ENCODE peak calls at places on chromosomes 13 and 19, in six cellular contexts. B is neuronal stem cell, M is IMR-90, E is H1, K is mesenchymal stem cell, A is trophoblast cell. Q is an unnamed sample.

GRCh38 chr13:106117035-106117434 is 418.4 kb downstream of the EFNB2 start:
- DNase-seq in A (no peak), M (peak; percentile 77), K (no peak), B (no peak), E (no peak), Q (no peak)

GRCh38 chr13:113856716-113857065 is 7.2 kb downstream of the GAS6 start:
- DNase-seq in E (peak; percentile 32), B (no peak), A (no peak), K (peak; percentile 76), M (peak; percentile 78), Q (no peak)

GRCh38 chr19:29596080-29596479 is 10.0 kb upstream of the POP4 start:
- DNase-seq in K (no peak), B (no peak), M (no peak), A (no peak), E (no peak), Q (peak; percentile 10)

GRCh38 chr13:113157929-113158747 is at the start of gene PROZ:
- DNase-seq in B (no peak), K (no peak), M (no peak), E (no peak), A (no peak), Q (no peak)

GRCh38 chr19:2231621-2232221 is 4.4 kb downstream of the PLEKHJ1 start:
- DNase-seq in A (no peak), K (no peak), B (no peak), M (no peak), E (no peak), Q (peak; percentile 36)

GRCh38 chr13:111281751-111282311 is 38.6 kb upstream of the TEX29 start:
- DNase-seq in K (peak; percentile 28), B (no peak), E (no peak), M (peak; percentile 85), A (no peak), Q (no peak)

GRCh38 chr13:42525035-42525504 is 48.9 kb upstream of the TNFSF11 start:
- DNase-seq in M (no peak), A (no peak), E (no peak), K (peak; percentile 95), B (no peak), Q (no peak)

GRCh38 chr19:46766569-46767317 is 20.5 kb upstream of the STRN4 start:
- DNase-seq in E (peak; percentile 84), K (no peak), B (no peak), A (no peak), M (no peak), Q (peak; percentile 72)

GRCh38 chr19:30388819-30389218 is 16.6 kb downstream of the ZNF536 start:
- DNase-seq in A (no peak), E (peak; percentile 23), B (no peak), M (no peak), K (no peak), Q (no peak)

GRCh38 chr19:3061214-3062161 is 807 bp downstream of the TLE5 start:
- DNase-seq in B (no peak), M (peak; percentile 17), E (no peak), A (no peak), K (no peak), Q (no peak)

GRCh38 chr19:50480281-50481111 is 3.8 kb upstream of the GARIN5A start:
- DNase-seq in A (no peak), B (no peak), M (no peak), K (no peak), E (no peak), Q (no peak)

GRCh38 chr13:98187155-98187726 is 10.2 kb upstream of the RNF113B start:
- DNase-seq in B (no peak), M (no peak), A (no peak), E (no peak), K (no peak), Q (no peak)

GRCh38 chr19:18520848-18521691 is 800 bp downstream of the ELL start:
- DNase-seq in K (peak; percentile 46), B (peak; percentile 26), M (no peak), A (no peak), E (peak; percentile 59), Q (peak; percentile 33)

GRCh38 chr13:46662690-46663089 is 109.7 kb downstream of the LRCH1 start:
- DNase-seq in E (no peak), A (no peak), M (no peak), B (no peak), K (no peak), Q (no peak)

GRCh38 chr19:51440846-51441409 is 17.3 kb downstream of the SIGLEC8 start:
- DNase-seq in M (no peak), E (no peak), A (no peak), K (no peak), B (no peak), Q (no peak)

GRCh38 chr19:47190167-47190727 is 40.8 kb downstream of the BBC3 start:
- DNase-seq in E (no peak), B (no peak), K (peak; percentile 82), A (no peak), M (peak; percentile 71), Q (no peak)

GRCh38 chr19:43306097-43306496 is 36.8 kb upstream of the PSG9 start:
- DNase-seq in M (no peak), B (no peak), E (no peak), A (peak; percentile 6), K (no peak), Q (no peak)

GRCh38 chr13:48126944-48127814 is 32.3 kb upstream of the MED4 start:
- DNase-seq in M (peak; percentile 60), K (peak; percentile 72), E (no peak), B (peak; percentile 54), A (peak; percentile 17), Q (peak; percentile 93)

GRCh38 chr13:111616203-111616602 is 295.8 kb downstream of the TEX29 start:
- DNase-seq in B (no peak), E (no peak), K (no peak), A (no peak), M (no peak), Q (no peak)

GRCh38 chr13:44267966-44268365 is 105.7 kb upstream of the SERP2 start:
- DNase-seq in A (no peak), E (no peak), M (peak; percentile 80), B (no peak), K (no peak), Q (no peak)

GRCh38 chr13:48316826-48317510 is 13.4 kb downstream of the RB1 start:
- DNase-seq in A (no peak), M (no peak), E (no peak), B (no peak), K (no peak), Q (no peak)

GRCh38 chr13:55632402-55632801 is 1508.3 kb upstream of the PRR20A start:
- DNase-seq in M (no peak), B (no peak), E (no peak), A (no peak), K (no peak), Q (no peak)

GRCh38 chr19:48121909-48122371 is 11.3 kb upstream of the PLA2G4C start:
- DNase-seq in E (no peak), M (no peak), B (no peak), A (no peak), K (no peak), Q (no peak)

GRCh38 chr13:111912453-111912866 is 154.5 kb upstream of the SOX1 start:
- DNase-seq in M (no peak), E (peak; percentile 16), A (no peak), B (no peak), K (no peak), Q (no peak)

GRCh38 chr13:52995946-52996345 is 32.7 kb upstream of the OLFM4 start:
- DNase-seq in M (no peak), B (no peak), K (no peak), E (no peak), A (no peak), Q (no peak)

GRCh38 chr19:38035515-38036495 is 128.8 kb downstream of the SIPA1L3 start:
- DNase-seq in E (no peak), A (no peak), K (peak; percentile 47), B (no peak), M (peak; percentile 58), Q (no peak)

GRCh38 chr19:46480409-46480808 is 9.0 kb upstream of the PNMA8A start:
- DNase-seq in B (no peak), M (peak; percentile 82), A (no peak), K (peak; percentile 89), E (no peak), Q (no peak)

GRCh38 chr19:8355631-8356402 is 8.1 kb upstream of the ANGPTL4 start:
- DNase-seq in E (no peak), B (no peak), A (peak; percentile 70), M (peak; percentile 98), K (peak; percentile 100), Q (no peak)
- H3K4me3 ChIP-seq in E (no peak overlapping the region), B (no peak overlapping the region), A (no peak overlapping the region), M (no peak overlapping the region), K (no peak overlapping the region), Q (no peak overlapping the region)

GRCh38 chr19:6522712-6523111 is 8.1 kb upstream of the TNFSF9 start:
- DNase-seq in K (no peak), B (no peak), E (no peak), M (no peak), A (no peak), Q (no peak)
- H4K8ac ChIP-seq in K (no peak overlapping the region), B (no peak overlapping the region), E (no peak overlapping the region), M (no peak overlapping the region), A (no peak overlapping the region), Q (no peak overlapping the region)

GRCh38 chr19:15836595-15837398 is 21.3 kb upstream of the OR10H1 start:
- DNase-seq in M (peak; percentile 88), K (no peak), A (peak; percentile 95), E (no peak), B (peak; percentile 87), Q (peak; percentile 94)
- H3K4me3 ChIP-seq in M (peak overlapping the region; percentile 82), K (peak overlapping the region; percentile 37), A (peak overlapping the region; percentile 65), E (no peak overlapping the region), B (no peak overlapping the region), Q (peak overlapping the region; percentile 48)

GRCh38 chr19:36210497-36210896 is 4.0 kb downstream of the ZNF565 start:
- DNase-seq in B (no peak), E (no peak), A (peak; percentile 57), M (peak; percentile 10), K (no peak), Q (no peak)

GRCh38 chr19:36212895-36213294 is 1.6 kb downstream of the ZNF565 start:
- DNase-seq in B (no peak), E (no peak), M (no peak), A (no peak), K (no peak), Q (no peak)

GRCh38 chr19:36213793-36214387 is 575 bp downstream of the ZNF565 start:
- DNase-seq in B (peak; percentile 1), E (no peak), M (peak; percentile 45), K (no peak), A (no peak), Q (no peak)

GRCh38 chr19:36214388-36215275 is at the start of the genes ZNF146 and ZNF565:
- DNase-seq in M (peak; percentile 98), K (peak; percentile 99), B (peak; percentile 98), A (peak; percentile 99), E (peak; percentile 95), Q (peak; percentile 100)

DNA sequence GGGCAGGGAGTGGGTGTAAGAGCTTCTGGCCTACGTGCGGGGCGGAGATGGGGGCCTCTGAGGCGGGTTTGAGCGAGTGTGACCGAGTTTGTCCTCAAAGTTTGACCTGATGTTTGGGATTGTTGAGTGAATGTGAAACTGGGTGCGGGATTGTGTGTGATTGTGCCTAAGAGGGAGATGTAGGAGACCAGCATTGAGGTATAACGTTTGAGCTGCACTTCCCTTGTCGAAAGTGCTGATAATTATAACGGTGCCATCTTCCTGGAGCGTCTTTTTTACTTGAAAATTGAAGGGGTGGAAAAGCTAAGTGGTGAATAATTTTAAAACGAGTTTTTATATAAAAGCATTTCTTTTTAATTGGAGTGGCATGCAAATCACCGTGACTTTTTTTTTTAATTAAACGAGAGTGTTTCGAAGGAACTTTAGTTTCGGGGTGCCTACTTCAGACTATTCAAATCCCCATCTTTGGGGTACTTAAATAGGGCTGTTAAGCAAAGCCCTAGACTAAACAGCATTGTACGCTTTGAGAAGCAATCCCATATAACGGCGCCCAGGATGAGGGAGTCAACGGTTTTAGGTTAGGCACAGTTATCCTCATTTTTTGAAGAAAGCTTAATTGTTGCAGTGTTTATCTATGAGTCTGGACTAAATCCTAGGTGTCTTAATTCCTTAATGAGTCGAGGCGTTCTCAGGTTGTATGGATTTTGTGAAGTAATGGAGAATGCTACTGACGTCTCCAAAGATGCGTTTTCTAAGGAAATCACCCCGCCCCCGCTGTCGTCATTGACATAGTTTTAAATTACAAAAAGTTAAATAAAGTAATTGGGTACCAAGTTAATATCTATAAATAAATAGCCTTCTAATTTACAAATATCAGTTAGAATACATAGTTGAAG is 618 bp downstream of the ZNF146 start:
- DNase-seq in M (peak; percentile 62), A (no peak), K (peak; percentile 70), E (no peak), B (peak; percentile 5), Q (peak; percentile 23)
- H4K8ac ChIP-seq in M (peak overlapping the region; percentile 92), A (peak overlapping the region; percentile 98), K (peak overlapping the region; percentile 91), E (peak overlapping the region; percentile 100), B (no peak overlapping the region), Q (no peak overlapping the region)